ENCODE peak calls at places on chromosome 12, in five cellular contexts. D is dorsolateral prefrontal cortex, H is left ventricle myocardium inferior, C is NB4, A is HCT116. M is an unnamed sample.

GRCh38 chr12:124675881-124676688 is 108.7 kb upstream of the NCOR2 start:
- DNase-seq in H (no peak), C (peak; percentile 63), A (no peak), D (no peak), M (no peak)

GRCh38 chr12:68245071-68246021 is 8.1 kb downstream of the IL22 start:
- DNase-seq in H (no peak), D (no peak), A (no peak), C (no peak), M (no peak)

GRCh38 chr12:131432532-131433260 is 278.2 kb upstream of the SFSWAP start:
- DNase-seq in D (no peak), A (no peak), C (no peak), H (no peak), M (no peak)

GRCh38 chr12:62957233-62957953 is 22.4 kb upstream of the PPM1H start:
- DNase-seq in D (no peak), C (no peak), A (no peak), H (no peak), M (no peak)

GRCh38 chr12:726281-727140 is 25.9 kb upstream of the WNK1 start:
- DNase-seq in H (no peak), D (no peak), A (no peak), C (peak; percentile 42), M (no peak)

GRCh38 chr12:39240573-39240972 is 202.3 kb downstream of the KIF21A start:
- DNase-seq in C (no peak), A (no peak), D (no peak), H (no peak), M (no peak)

GRCh38 chr12:82728710-82729109 is 42.0 kb downstream of the TMTC2 start:
- DNase-seq in C (no peak), A (no peak), H (no peak), D (no peak), M (no peak)

GRCh38 chr12:95506707-95507523 is 33.0 kb downstream of the METAP2 start:
- DNase-seq in H (no peak), A (no peak), D (no peak), C (no peak), M (no peak)

GRCh38 chr12:6927379-6927991 is at the start of gene ATN1:
- DNase-seq in C (peak; percentile 59), A (no peak), H (peak; percentile 86), D (peak; percentile 86), M (no peak)

GRCh38 chr12:113137861-113138783 is 2.6 kb upstream of the RASAL1 start:
- DNase-seq in C (no peak), D (no peak), A (no peak), H (no peak), M (no peak)

GRCh38 chr12:113136990-113137511 is 1.5 kb upstream of the RASAL1 start:
- DNase-seq in H (no peak), A (no peak), C (no peak), D (no peak), M (no peak)

GRCh38 chr12:113135178-113136127 is at the start of gene RASAL1:
- DNase-seq in D (peak; percentile 67), C (peak; percentile 47), A (peak; percentile 75), H (no peak), M (no peak)

GRCh38 chr12:113134521-113134951 is 1.0 kb downstream of the RASAL1 start:
- DNase-seq in H (no peak), D (no peak), A (no peak), C (no peak), M (no peak)

GRCh38 chr12:113136128-113136989 is 798 bp upstream of the RASAL1 start:
- DNase-seq in A (peak; percentile 22), D (peak; percentile 77), H (no peak), C (peak; percentile 70), M (no peak)
- H3K4me3 ChIP-seq in A (peak overlapping the region; percentile 78), D (peak overlapping the region; percentile 65), H (no peak overlapping the region), C (no peak overlapping the region), M (peak overlapping the region; percentile 43)

DNA sequence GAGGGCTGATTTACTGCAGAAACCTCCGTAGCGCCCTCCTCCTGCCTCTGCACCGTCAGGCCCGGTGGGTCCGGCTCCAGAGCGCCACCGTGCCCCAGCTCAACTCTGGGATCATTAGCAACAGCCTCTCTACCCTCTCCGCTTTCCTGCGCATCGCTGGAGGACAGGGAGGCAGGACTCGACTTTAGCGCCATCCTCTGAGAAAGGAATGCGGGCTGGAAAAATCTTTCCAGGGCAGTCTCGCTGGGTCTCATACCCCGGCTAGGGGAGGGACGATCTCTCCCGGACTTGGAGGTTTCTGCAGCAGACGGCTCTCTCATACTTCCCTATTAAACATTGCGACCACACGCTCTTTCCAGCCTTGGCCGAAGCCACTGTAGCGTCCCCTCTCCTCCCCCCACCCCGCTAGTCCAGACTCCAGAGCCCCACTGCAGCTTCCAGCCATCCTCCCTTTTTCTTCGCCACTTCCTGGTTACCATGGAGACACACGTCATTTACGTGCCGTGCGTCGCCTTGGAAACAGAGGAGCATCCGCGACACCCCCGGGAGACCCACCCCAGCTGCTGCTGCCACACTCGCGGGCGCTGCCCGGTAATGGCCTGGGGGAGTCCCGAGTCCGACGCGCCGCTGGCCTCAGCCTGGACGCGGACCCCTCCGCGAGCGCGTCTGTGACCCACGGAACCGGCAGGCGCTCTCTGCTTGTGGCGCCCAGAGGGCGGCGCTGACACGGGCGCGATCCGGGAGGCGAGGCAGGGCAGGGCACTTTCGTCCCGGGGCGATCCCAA is at the start of gene CCDC184:
- DNase-seq in D (peak; percentile 84), A (peak; percentile 57), H (peak; percentile 59), C (peak; percentile 26), M (no peak)
- H3K4me3 ChIP-seq in D (peak within 1 kb of the TSS; percentile 69), A (peak within 1 kb of the TSS; percentile 62), H (peak within 1 kb of the TSS; percentile 82), C (no peak within 1 kb of the TSS), M (peak within 1 kb of the TSS; percentile 63)

DNA sequence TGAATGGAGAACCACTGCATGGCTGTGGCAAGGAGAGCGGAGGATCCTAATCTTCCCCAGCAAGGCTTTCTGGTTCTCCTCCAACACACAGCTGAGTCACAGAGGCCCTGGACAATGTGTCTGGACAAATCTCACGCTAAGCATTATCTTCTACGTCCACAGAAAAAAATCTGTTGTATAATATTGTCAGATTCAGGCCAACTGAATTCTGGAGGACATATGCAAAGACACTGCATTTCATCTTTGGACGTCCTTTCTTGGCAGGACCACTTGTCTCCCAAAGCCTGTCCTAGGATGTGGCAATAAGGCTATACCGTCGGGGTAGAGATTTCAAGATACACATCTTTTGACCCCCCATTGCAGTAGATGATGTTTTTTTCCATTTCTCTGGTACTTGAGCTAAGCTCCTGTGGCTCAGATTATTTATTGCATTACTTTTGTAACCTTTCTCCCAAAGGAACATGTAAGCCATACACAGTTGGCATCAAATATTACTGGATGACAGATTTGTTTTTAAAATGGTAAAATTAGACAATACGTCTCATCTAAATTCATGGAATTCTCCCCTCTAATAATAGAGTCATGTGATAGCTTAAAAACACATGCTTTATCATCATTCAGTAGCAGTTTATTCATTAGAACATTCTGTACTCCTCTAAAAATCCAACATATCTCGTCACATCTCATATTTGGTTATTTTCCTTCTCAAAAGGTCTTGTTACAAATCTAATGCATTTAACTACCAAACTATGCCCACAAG is 19.4 kb downstream of the LMO3 start:
- DNase-seq in C (no peak), D (no peak), A (no peak), H (no peak), M (no peak)
- H3K4me3 ChIP-seq in C (no peak overlapping the region), D (peak overlapping the region; percentile 13), A (no peak overlapping the region), H (no peak overlapping the region), M (no peak overlapping the region)

GRCh38 chr12:129102233-129102632 is 249.0 kb downstream of the GLT1D1 start:
- DNase-seq in A (no peak), C (no peak), D (no peak), H (no peak), M (no peak)

GRCh38 chr12:129101404-129101803 is 248.1 kb downstream of the GLT1D1 start:
- DNase-seq in C (no peak), D (no peak), H (no peak), A (no peak), M (no peak)

GRCh38 chr12:129097451-129097850 is 244.2 kb downstream of the GLT1D1 start:
- DNase-seq in A (no peak), D (no peak), C (no peak), H (no peak), M (no peak)

GRCh38 chr12:129096184-129096583 is 242.9 kb downstream of the GLT1D1 start:
- DNase-seq in H (no peak), A (no peak), C (no peak), D (no peak), M (no peak)

GRCh38 chr12:129096968-129097367 is 243.7 kb downstream of the GLT1D1 start:
- DNase-seq in D (no peak), C (no peak), H (no peak), A (no peak), M (no peak)
- H3K4me3 ChIP-seq in D (no peak overlapping the region), C (no peak overlapping the region), H (no peak overlapping the region), A (no peak overlapping the region), M (no peak overlapping the region)

GRCh38 chr12:8822298-8822697 is at the start of gene A2ML1:
- DNase-seq in H (no peak), D (no peak), C (no peak), A (no peak), M (no peak)
- H3K4me3 ChIP-seq in H (no peak within 1 kb of the TSS), D (no peak within 1 kb of the TSS), C (no peak within 1 kb of the TSS), A (no peak within 1 kb of the TSS), M (no peak within 1 kb of the TSS)

GRCh38 chr12:9066755-9067433 is 48.8 kb downstream of the A2M start:
- DNase-seq in C (no peak), H (no peak), D (no peak), A (no peak), M (no peak)

GRCh38 chr12:9064815-9065606 is 50.7 kb downstream of the A2M start:
- DNase-seq in A (peak; percentile 71), D (peak; percentile 60), H (peak; percentile 79), C (no peak), M (peak; percentile 52)

GRCh38 chr12:9065607-9065856 is 50.2 kb downstream of the A2M start:
- DNase-seq in C (no peak), A (no peak), D (no peak), H (no peak), M (no peak)

GRCh38 chr12:9066183-9066623 is 49.5 kb downstream of the A2M start:
- DNase-seq in C (no peak), A (no peak), H (no peak), D (no peak), M (no peak)

DNA sequence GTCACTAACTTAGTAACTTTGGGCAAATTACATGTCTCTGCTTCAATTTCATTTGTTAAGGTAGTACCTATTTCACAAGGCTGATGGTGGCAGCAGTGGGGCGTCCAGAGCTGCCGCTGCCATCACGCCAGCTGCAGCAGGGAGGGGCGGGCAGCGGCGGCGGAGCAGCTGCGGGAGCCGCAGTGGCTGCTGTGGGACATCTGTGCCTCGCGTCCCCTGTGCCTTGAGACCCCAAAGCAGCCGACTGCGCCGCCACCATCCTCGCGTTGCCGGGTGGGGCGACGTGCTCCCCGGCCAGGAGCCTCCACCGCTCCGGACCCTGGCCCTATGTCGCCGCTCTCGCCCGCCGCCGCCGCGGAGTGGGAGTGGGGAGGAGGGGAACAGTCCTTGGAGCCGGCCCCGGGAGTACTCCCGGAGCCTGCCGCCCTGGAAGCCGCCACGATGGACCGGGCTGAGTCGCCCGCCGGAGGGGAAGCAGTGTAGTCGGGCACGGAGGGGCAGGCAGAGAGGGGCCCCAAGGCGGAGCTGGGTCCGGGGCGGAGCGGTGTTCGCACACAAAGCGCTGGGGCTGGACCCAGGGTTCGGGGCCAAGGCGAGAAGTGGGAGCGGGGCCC is 51.4 kb downstream of the A2M start:
- DNase-seq in D (peak; percentile 67), A (peak; percentile 42), H (peak; percentile 69), C (peak; percentile 50), M (peak; percentile 7)
- H3K4me3 ChIP-seq in D (peak overlapping the region; percentile 75), A (peak overlapping the region; percentile 81), H (peak overlapping the region; percentile 97), C (no peak overlapping the region), M (peak overlapping the region; percentile 82)

M was measured in iPS DF 6.9.